ENCODE peak calls at places on chromosome 20, in seven cellular contexts. One of them, this sample, is unnamed.

GRCh38 chr20:4814696-4815252 is 93.1 kb downstream of the PRND start:
- DNase-seq in GM06990: peak
- DNase-seq in body of pancreas: no peak
- DNase-seq in A549: no peak
- DNase-seq in left ventricle myocardium inferior: peak
- DNase-seq in GM23338: no peak
- DNase-seq in AG10803: no peak
- DNase-seq in this sample: no peak

GRCh38 chr20:34415079-34415478 is 52.0 kb downstream of the ITCH start:
- DNase-seq in AG10803: no peak
- DNase-seq in GM06990: peak
- DNase-seq in left ventricle myocardium inferior: no peak
- DNase-seq in A549: no peak
- DNase-seq in body of pancreas: no peak
- DNase-seq in GM23338: no peak
- DNase-seq in this sample: no peak

GRCh38 chr20:6120491-6120988 is 2.3 kb downstream of the FERMT1 start:
- DNase-seq in left ventricle myocardium inferior: no peak
- DNase-seq in A549: no peak
- DNase-seq in GM23338: peak
- DNase-seq in AG10803: no peak
- DNase-seq in GM06990: no peak
- DNase-seq in body of pancreas: no peak
- DNase-seq in this sample: no peak

GRCh38 chr20:6530254-6530653 is 237.2 kb upstream of the BMP2 start:
- DNase-seq in body of pancreas: no peak
- DNase-seq in GM23338: no peak
- DNase-seq in GM06990: no peak
- DNase-seq in left ventricle myocardium inferior: no peak
- DNase-seq in AG10803: no peak
- DNase-seq in A549: no peak
- DNase-seq in this sample: peak

GRCh38 chr20:56211051-56211450 is 37.5 kb upstream of the MC3R start:
- DNase-seq in body of pancreas: no peak
- DNase-seq in AG10803: no peak
- DNase-seq in left ventricle myocardium inferior: no peak
- DNase-seq in A549: no peak
- DNase-seq in GM06990: no peak
- DNase-seq in GM23338: no peak
- DNase-seq in this sample: no peak

GRCh38 chr20:48921883-48922867 is 664 bp downstream of the ARFGEF2 start:
- DNase-seq in GM23338: peak
- DNase-seq in GM06990: no peak
- DNase-seq in AG10803: peak
- DNase-seq in left ventricle myocardium inferior: peak
- DNase-seq in body of pancreas: peak
- DNase-seq in A549: peak
- DNase-seq in this sample: peak

GRCh38 chr20:38890497-38890818 is 35.8 kb upstream of the FAM83D start:
- DNase-seq in A549: peak
- DNase-seq in body of pancreas: no peak
- DNase-seq in GM06990: no peak
- DNase-seq in GM23338: no peak
- DNase-seq in AG10803: no peak
- DNase-seq in left ventricle myocardium inferior: no peak
- DNase-seq in this sample: no peak

GRCh38 chr20:59632426-59633113 is 28.2 kb downstream of the PHACTR3 start:
- DNase-seq in body of pancreas: no peak
- DNase-seq in left ventricle myocardium inferior: no peak
- DNase-seq in AG10803: no peak
- DNase-seq in GM06990: no peak
- DNase-seq in A549: no peak
- DNase-seq in GM23338: no peak
- DNase-seq in this sample: no peak

GRCh38 chr20:6381887-6382286 is 259.1 kb upstream of the FERMT1 start:
- DNase-seq in body of pancreas: no peak
- DNase-seq in GM06990: no peak
- DNase-seq in left ventricle myocardium inferior: no peak
- DNase-seq in A549: peak
- DNase-seq in AG10803: no peak
- DNase-seq in GM23338: peak
- DNase-seq in this sample: peak

GRCh38 chr20:32231847-32232246 is 24.2 kb downstream of the POFUT1 start:
- DNase-seq in GM23338: no peak
- DNase-seq in AG10803: no peak
- DNase-seq in GM06990: no peak
- DNase-seq in A549: no peak
- DNase-seq in body of pancreas: no peak
- DNase-seq in left ventricle myocardium inferior: no peak
- DNase-seq in this sample: peak

GRCh38 chr20:6434131-6434530 is 311.3 kb upstream of the FERMT1 start:
- DNase-seq in body of pancreas: no peak
- DNase-seq in AG10803: no peak
- DNase-seq in left ventricle myocardium inferior: no peak
- DNase-seq in GM06990: no peak
- DNase-seq in A549: no peak
- DNase-seq in GM23338: no peak
- DNase-seq in this sample: no peak

GRCh38 chr20:14928083-14928482 is 590.7 kb upstream of the FLRT3 start:
- DNase-seq in body of pancreas: no peak
- DNase-seq in AG10803: no peak
- DNase-seq in left ventricle myocardium inferior: no peak
- DNase-seq in GM06990: no peak
- DNase-seq in GM23338: no peak
- DNase-seq in A549: peak
- DNase-seq in this sample: no peak

GRCh38 chr20:18287546-18287914 is 797 bp upstream of the ZNF133 start:
- DNase-seq in GM06990: no peak
- DNase-seq in GM23338: no peak
- DNase-seq in left ventricle myocardium inferior: peak
- DNase-seq in AG10803: no peak
- DNase-seq in A549: no peak
- DNase-seq in body of pancreas: no peak
- DNase-seq in this sample: no peak

GRCh38 chr20:4297141-4297826 is 281.9 kb upstream of the RNF24 start:
- DNase-seq in body of pancreas: no peak
- DNase-seq in GM23338: peak
- DNase-seq in A549: no peak
- DNase-seq in AG10803: peak
- DNase-seq in GM06990: no peak
- DNase-seq in left ventricle myocardium inferior: peak
- DNase-seq in this sample: peak

GRCh38 chr20:21534453-21534852 is 20.6 kb upstream of the NKX2-2 start:
- DNase-seq in GM06990: no peak
- DNase-seq in AG10803: no peak
- DNase-seq in body of pancreas: peak
- DNase-seq in GM23338: no peak
- DNase-seq in left ventricle myocardium inferior: no peak
- DNase-seq in A549: no peak
- DNase-seq in this sample: no peak

GRCh38 chr20:58246346-58246745 is 17.9 kb upstream of the ANKRD60 start:
- DNase-seq in A549: peak
- DNase-seq in GM23338: peak
- DNase-seq in GM06990: no peak
- DNase-seq in AG10803: peak
- DNase-seq in body of pancreas: no peak
- DNase-seq in left ventricle myocardium inferior: no peak
- DNase-seq in this sample: no peak

DNA sequence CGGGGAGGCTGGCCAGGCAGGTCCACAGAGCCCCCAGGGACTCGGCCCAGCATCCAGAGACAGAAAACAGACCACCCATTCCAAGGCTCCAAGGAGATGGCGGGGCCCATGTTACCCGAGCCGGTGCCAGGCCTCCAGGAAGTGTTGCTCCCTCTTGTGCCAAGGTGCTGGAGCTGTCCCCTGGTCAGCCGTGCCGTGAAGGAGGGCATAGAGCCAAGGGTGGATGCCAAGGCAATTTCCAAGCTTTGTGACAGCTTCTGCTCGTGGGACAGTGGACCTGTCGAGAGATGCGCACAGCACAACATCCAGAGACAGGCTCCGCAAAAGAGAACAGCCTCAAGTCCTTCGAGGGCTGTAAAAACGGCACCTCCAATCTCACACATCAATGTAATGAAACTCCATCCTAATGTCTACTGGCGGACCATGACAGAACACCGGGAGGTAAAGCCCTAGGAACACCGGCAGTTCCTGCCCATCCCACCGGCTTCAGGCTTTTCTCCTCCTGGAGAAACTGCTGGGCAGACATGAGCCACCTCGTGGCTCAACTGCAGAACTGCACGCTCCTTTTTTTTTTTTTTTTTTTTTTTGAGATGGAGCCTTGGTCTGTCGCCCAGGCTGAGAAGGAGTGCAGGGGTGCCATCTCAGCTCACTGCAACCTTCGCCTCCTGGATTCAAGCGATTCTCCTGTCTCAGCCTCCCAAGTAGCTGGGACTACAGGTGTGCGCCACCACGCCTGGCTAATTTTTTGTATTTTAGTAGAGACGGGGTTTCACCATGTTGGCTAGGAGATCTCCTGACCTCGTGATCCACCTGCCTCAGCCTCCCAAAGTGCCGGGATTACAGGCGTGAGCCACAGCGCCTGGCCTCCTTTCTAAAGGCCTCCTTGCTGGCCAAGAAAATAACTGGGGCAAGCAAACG is 30.9 kb upstream of the AVP start:
- DNase-seq in GM06990: peak
- DNase-seq in body of pancreas: peak
- DNase-seq in AG10803: peak
- DNase-seq in A549: peak
- DNase-seq in GM23338: peak
- DNase-seq in left ventricle myocardium inferior: no peak
- DNase-seq in this sample: peak
- TF ChIP-seq CTCF in GM06990: peak
- TF ChIP-seq CTCF in body of pancreas: peak
- TF ChIP-seq CTCF in AG10803: peak
- TF ChIP-seq CTCF in A549: peak
- TF ChIP-seq CTCF in GM23338: peak
- TF ChIP-seq CTCF in left ventricle myocardium inferior: peak
- TF ChIP-seq CTCF in this sample: peak

DNA sequence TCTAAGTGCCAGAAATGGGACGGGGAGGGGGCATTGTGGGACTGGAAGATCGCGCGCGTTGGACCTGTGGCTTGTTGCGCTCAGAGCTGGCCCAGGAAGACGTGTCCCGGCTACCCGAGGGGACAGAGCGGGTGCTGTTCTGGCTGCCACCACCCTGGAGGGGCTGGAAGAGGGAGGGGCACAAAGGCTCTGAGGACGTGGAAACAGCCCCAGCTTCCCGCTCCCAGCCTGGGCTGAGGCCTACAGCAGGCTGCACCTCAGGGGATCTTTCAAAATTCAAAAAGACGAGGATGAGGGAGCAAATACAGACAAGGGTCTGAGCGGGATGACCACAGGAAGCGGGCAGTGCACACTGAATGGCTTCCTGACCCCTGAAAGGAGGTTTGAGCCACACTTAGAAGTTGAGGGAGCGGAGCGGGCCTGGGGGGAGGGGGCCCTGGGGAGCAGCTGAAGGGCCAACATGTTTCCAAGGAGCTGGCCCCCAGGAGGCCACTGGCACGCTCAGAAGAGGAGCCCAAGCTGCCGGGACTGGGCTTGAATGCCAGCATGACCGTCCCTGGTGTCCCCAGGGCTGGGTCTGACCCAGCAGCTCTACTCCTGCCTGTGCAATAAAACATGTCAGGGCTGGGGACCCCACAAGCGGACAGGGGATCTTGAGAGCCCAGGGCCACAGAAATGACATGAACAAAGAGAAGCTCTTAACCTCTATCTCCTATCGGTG is 1.3 kb downstream of the OXT start:
- DNase-seq in left ventricle myocardium inferior: no peak
- DNase-seq in GM06990: no peak
- DNase-seq in body of pancreas: no peak
- DNase-seq in AG10803: no peak
- DNase-seq in A549: no peak
- DNase-seq in GM23338: no peak
- DNase-seq in this sample: no peak
- H3K4me3 ChIP-seq in left ventricle myocardium inferior: peak
- H3K4me3 ChIP-seq in GM06990: no peak
- H3K4me3 ChIP-seq in body of pancreas: no peak
- H3K4me3 ChIP-seq in AG10803: peak
- H3K4me3 ChIP-seq in A549: no peak
- H3K4me3 ChIP-seq in GM23338: peak
- H3K4me3 ChIP-seq in this sample: no peak

DNA sequence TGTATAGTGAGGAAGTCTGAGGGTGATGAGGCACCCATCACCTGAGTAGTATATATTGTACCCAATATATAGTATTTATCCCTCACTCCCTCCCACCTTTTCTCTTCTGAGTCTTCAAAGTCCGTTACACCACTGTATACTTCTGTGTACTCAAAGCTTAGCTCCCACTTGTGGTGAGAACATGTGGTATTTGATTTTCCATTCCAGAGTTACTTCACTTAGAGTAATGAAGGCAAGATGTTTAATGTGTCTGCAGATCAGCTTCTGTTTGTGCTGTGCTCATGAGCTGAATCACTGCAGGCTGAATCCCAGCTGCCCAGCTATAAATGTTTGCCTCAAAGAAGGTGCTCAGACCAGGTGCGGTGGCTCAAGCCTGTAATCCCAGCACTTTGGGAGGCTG is 139.3 kb upstream of the FOXA2 start:
- DNase-seq in GM06990: no peak
- DNase-seq in left ventricle myocardium inferior: no peak
- DNase-seq in A549: peak
- DNase-seq in AG10803: peak
- DNase-seq in body of pancreas: no peak
- DNase-seq in GM23338: no peak
- DNase-seq in this sample: peak
- TF ChIP-seq CTCF in GM06990: no peak
- TF ChIP-seq CTCF in left ventricle myocardium inferior: no peak
- TF ChIP-seq CTCF in A549: no peak
- TF ChIP-seq CTCF in AG10803: no peak
- TF ChIP-seq CTCF in body of pancreas: no peak
- TF ChIP-seq CTCF in GM23338: no peak
- TF ChIP-seq CTCF in this sample: peak

GRCh38 chr20:62603021-62603906 is 39.0 kb upstream of the SLCO4A1 start:
- DNase-seq in left ventricle myocardium inferior: peak
- DNase-seq in body of pancreas: peak
- DNase-seq in A549: no peak
- DNase-seq in GM23338: no peak
- DNase-seq in AG10803: peak
- DNase-seq in GM06990: no peak
- DNase-seq in this sample: no peak
- H3K4me3 ChIP-seq in left ventricle myocardium inferior: no peak
- H3K4me3 ChIP-seq in body of pancreas: no peak
- H3K4me3 ChIP-seq in A549: no peak
- H3K4me3 ChIP-seq in GM23338: no peak
- H3K4me3 ChIP-seq in AG10803: no peak
- H3K4me3 ChIP-seq in GM06990: no peak
- H3K4me3 ChIP-seq in this sample: no peak

DNA sequence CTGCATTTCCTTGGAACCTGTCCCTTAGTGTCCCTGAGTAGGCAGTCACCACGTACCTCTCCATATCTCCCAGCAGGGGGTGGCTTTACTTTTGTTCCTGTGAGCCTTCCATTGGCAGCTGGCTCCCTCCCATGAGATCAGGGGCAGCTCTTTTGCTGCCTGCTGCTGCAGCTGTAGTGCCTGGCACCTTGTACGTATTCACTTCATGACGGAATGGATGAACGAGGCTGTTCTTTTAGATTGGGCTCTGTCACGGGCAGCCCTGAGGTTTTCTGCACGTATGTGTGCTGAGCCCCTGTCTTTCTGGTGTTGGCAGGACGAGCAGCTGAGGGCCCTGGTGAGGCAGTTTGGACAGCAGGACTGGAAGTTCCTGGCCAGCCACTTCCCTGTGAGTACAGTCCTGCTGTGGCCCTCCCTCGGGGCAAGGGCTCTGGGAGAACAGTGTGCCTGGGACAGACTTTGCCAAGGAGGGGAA is 14.6 kb downstream of the MYBL2 start:
- DNase-seq in body of pancreas: peak
- DNase-seq in GM23338: peak
- DNase-seq in AG10803: peak
- DNase-seq in GM06990: peak
- DNase-seq in A549: no peak
- DNase-seq in left ventricle myocardium inferior: peak
- DNase-seq in this sample: no peak
- TF ChIP-seq CTCF in body of pancreas: peak
- TF ChIP-seq CTCF in GM23338: no peak
- TF ChIP-seq CTCF in AG10803: peak
- TF ChIP-seq CTCF in GM06990: peak
- TF ChIP-seq CTCF in A549: no peak
- TF ChIP-seq CTCF in left ventricle myocardium inferior: peak
- TF ChIP-seq CTCF in this sample: no peak